ENCODE peak calls at places on chromosomes 1 and 21, in four cellular contexts. G, H, N and W are unnamed samples.
A peak's percentile ranks its signal among the peaks of the same experiment; 100 is the strongest.

GRCh38 chr1:224922404-224923164 is 6.9 kb upstream of the DNAH14 start:
- DNase-seq in G (peak; percentile 53), H (no peak), N (no peak), W (no peak)

GRCh38 chr1:89519779-89520358 is 4.8 kb upstream of the LRRC8B start:
- DNase-seq in G (no peak), H (no peak), N (no peak), W (no peak)

GRCh38 chr1:91124989-91125417 is 103.2 kb upstream of the ZNF644 start:
- DNase-seq in G (no peak), H (no peak), N (no peak), W (no peak)

GRCh38 chr1:100734716-100735115 is 15.2 kb downstream of the VCAM1 start:
- DNase-seq in G (no peak), H (no peak), N (no peak), W (no peak)

GRCh38 chr1:173824315-173825081 is at the start of the genes CENPL and DARS2:
- DNase-seq in G (peak; percentile 95), H (peak; percentile 97), N (peak; percentile 98), W (peak; percentile 97)

GRCh38 chr1:6113116-6113515 is 67.0 kb downstream of the CHD5 start:
- DNase-seq in G (no peak), H (peak; percentile 13), N (no peak), W (no peak)

GRCh38 chr1:51299185-51299584 is 31.2 kb downstream of the TTC39A start:
- DNase-seq in G (no peak), H (no peak), N (no peak), W (no peak)

GRCh38 chr1:228154021-228154684 is 4.4 kb downstream of the GJC2 start:
- DNase-seq in G (no peak), H (peak; percentile 24), N (no peak), W (peak; percentile 21)

GRCh38 chr1:220217383-220217988 is 54.8 kb downstream of the RAB3GAP2 start:
- DNase-seq in G (no peak), H (no peak), N (no peak), W (no peak)

GRCh38 chr21:35882791-35883240 is 177.5 kb downstream of the SETD4 start:
- DNase-seq in G (no peak), H (no peak), N (no peak), W (no peak)

GRCh38 chr1:85115933-85116332 is 67.6 kb upstream of the MCOLN3 start:
- DNase-seq in G (no peak), H (no peak), N (no peak), W (no peak)

GRCh38 chr21:41767606-41768370 is 936 bp upstream of the RIPK4 start:
- DNase-seq in G (peak; percentile 37), H (no peak), N (no peak), W (no peak)

GRCh38 chr1:159889202-159889601 is 10.8 kb downstream of the CFAP45 start:
- DNase-seq in G (no peak), H (no peak), N (no peak), W (no peak)

GRCh38 chr1:2449636-2450454 is 26.2 kb upstream of the PLCH2 start:
- DNase-seq in G (no peak), H (no peak), N (no peak), W (no peak)

GRCh38 chr21:44706026-44706705 is 5.2 kb downstream of the TSPEAR start:
- DNase-seq in G (no peak), H (no peak), N (no peak), W (peak; percentile 11)

GRCh38 chr1:89276690-89277089 is 4.0 kb upstream of the GBP5 start:
- DNase-seq in G (no peak), H (no peak), N (no peak), W (no peak)

GRCh38 chr1:224205438-224205840 is 22.4 kb downstream of the DEGS1 start:
- DNase-seq in G (no peak), H (no peak), N (no peak), W (no peak)

GRCh38 chr1:203038217-203038741 is 12.0 kb downstream of the PPFIA4 start:
- DNase-seq in G (no peak), H (peak; percentile 89), N (peak; percentile 74), W (no peak)

GRCh38 chr1:191498825-191499224 is 659.4 kb upstream of the RGS18 start:
- DNase-seq in G (no peak), H (no peak), N (no peak), W (no peak)

GRCh38 chr1:67522793-67523192 is 92.6 kb upstream of the SERBP1 start:
- DNase-seq in G (no peak), H (no peak), N (no peak), W (no peak)

GRCh38 chr1:31936278-31936965 is 1.7 kb downstream of the PTP4A2 start:
- DNase-seq in G (no peak), H (no peak), N (no peak), W (no peak)

GRCh38 chr1:1040004-1040991 is 20.4 kb downstream of the AGRN start:
- DNase-seq in G (no peak), H (peak; percentile 65), N (peak; percentile 52), W (peak; percentile 75)

GRCh38 chr1:92478393-92478792 is 8.3 kb downstream of the GFI1 start:
- DNase-seq in G (no peak), H (no peak), N (no peak), W (no peak)

GRCh38 chr21:39660191-39660590 is 47.5 kb downstream of the B3GALT5 start:
- DNase-seq in G (no peak), H (peak; percentile 62), N (peak; percentile 54), W (no peak)

GRCh38 chr1:234836045-234836681 is 226.2 kb upstream of the IRF2BP2 start:
- DNase-seq in G (no peak), H (no peak), N (no peak), W (no peak)

GRCh38 chr1:165068716-165069115 is 287.8 kb downstream of the LMX1A start:
- DNase-seq in G (no peak), H (no peak), N (no peak), W (no peak)

GRCh38 chr1:203672354-203672753 is 45.7 kb downstream of the ATP2B4 start:
- DNase-seq in G (no peak), H (peak; percentile 76), N (peak; percentile 72), W (no peak)

GRCh38 chr1:21568006-21568746 is 59.0 kb downstream of the ALPL start:
- DNase-seq in G (no peak), H (no peak), N (no peak), W (no peak)

GRCh38 chr1:225825078-225825477 is 15.2 kb downstream of the EPHX1 start:
- DNase-seq in G (peak; percentile 68), H (no peak), N (no peak), W (no peak)

GRCh38 chr1:91499904-91500755 is 521 bp upstream of the CDC7 start:
- DNase-seq in G (no peak), H (no peak), N (peak; percentile 5), W (no peak)

GRCh38 chr1:159068877-159069276 is 7.7 kb downstream of the AIM2 start:
- DNase-seq in G (no peak), H (no peak), N (no peak), W (no peak)

GRCh38 chr21:40186036-40186435 is 318.8 kb downstream of the PCP4 start:
- DNase-seq in G (no peak), H (no peak), N (peak; percentile 21), W (no peak)

GRCh38 chr1:197663178-197663953 is 111.9 kb downstream of the DENND1B start:
- DNase-seq in G (no peak), H (no peak), N (no peak), W (no peak)

GRCh38 chr21:42343101-42343500 is 7.7 kb downstream of the TFF2 start:
- DNase-seq in G (peak; percentile 4), H (no peak), N (no peak), W (no peak)

GRCh38 chr1:7230896-7231210 is 445.6 kb downstream of the CAMTA1 start:
- DNase-seq in G (no peak), H (no peak), N (no peak), W (no peak)

GRCh38 chr1:10823000-10823401 is 26.6 kb upstream of the CASZ1 start:
- DNase-seq in G (no peak), H (peak; percentile 75), N (peak; percentile 50), W (no peak)
- H3K4me1 ChIP-seq in G (no peaks in the 10 kb centered on the region), H (peaks cover 34% of the 10 kb centered on the region), N (peaks cover 37% of the 10 kb centered on the region), W (no peaks in the 10 kb centered on the region)

DNA sequence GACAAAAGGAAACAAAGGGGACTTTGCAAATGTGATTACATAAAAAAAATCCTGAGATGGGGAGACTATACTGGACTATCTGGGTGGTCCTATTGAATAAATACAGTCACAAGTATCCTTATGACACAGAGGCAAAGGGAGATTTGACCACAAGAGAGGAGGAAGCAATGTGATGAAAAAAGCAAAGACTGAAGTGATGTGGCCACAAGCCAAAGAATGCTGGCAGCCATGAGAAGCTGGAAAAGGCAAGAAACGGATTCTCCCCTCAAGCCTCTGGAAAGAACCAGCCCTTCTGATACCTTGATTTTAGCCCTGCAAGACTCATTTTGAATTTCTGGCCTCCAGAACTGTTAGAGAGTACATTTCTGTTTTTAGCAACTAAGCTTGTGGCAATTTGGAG is 36.4 kb downstream of the OLFML2B start:
- DNase-seq in G (no peak), H (no peak), N (no peak), W (no peak)
- TF ChIP-seq CTCF in G (no peak), H (no peak), N (no peak), W (no peak)

DNA sequence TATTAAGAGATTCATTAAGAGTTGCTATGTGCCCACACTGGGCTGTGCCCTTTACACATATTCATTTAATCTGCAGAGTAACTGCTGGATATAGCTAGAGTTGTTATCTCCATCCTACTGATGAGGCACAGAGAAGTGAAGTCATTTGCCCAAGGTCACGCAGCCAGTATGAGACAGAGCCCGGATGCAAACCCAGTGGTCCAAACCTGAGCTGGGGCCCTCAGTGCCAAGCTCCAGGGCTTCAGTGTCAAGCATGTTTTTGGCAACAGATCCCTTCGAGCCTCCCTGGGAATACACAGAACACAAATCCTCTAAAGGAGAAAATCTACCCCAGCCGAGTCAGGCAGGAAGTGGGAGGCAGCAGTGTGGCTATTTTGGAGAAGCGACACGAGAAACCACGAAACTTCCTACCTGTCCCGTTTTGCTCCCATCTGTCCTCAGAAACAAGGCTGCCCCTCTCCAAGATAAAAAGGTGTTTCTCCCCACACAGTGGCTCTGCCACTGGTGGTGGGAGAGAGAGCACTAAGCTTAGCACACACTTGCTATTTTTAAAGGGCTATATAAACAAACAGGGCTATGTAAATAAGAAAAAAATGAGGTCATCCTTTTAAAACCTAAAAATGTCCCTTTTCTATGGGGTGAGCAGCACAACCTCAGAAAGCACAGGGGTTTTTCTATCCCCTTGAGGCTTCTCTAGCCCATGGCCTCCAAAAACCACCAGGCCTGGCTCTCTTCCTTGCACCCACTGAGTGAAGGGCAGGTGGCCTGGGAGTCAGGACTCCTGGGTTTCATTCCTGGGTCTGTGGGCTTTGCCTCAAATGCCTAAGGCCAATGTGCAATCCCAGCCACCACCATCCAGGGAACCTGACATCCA is 138.6 kb upstream of the EDN2 start:
- DNase-seq in G (no peak), H (no peak), N (no peak), W (no peak)
- H3K4me1 ChIP-seq in G (peaks cover 18% of the 10 kb centered on the region), H (peaks cover 19% of the 10 kb centered on the region), N (peaks cover 22% of the 10 kb centered on the region), W (no peaks in the 10 kb centered on the region)

GRCh38 chr1:79430437-79430836 is 423.9 kb upstream of the ADGRL4 start:
- DNase-seq in G (no peak), H (no peak), N (no peak), W (no peak)

DNA sequence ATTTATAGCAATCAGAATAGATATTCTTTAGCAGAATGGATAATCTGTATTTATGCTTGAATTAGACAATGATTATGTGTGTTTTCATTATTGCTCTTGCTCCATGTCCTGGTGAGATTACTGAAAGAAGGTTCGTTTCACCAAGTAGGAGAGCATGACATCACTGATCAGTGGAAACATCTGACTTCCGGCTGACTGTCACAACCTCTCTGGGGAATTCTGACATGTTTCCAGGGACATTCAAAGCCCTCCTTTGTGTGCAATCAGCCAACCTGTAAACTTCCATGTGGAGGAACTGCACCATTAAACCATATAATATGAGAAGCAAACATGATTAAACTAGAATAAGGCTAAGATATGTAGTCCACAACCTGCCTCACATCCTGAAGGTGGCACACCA is 424.8 kb upstream of the ADGRL4 start:
- DNase-seq in G (no peak), H (no peak), N (no peak), W (no peak)
- TF ChIP-seq CTCF in G (no peak), H (no peak), N (no peak), W (no peak)

GRCh38 chr1:41260768-41261167 is 18.7 kb upstream of the SCMH1 start:
- DNase-seq in G (no peak), H (no peak), N (no peak), W (no peak)
- H3K4me1 ChIP-seq in G (no peaks in the 10 kb centered on the region), H (no peaks in the 10 kb centered on the region), N (no peaks in the 10 kb centered on the region), W (no peaks in the 10 kb centered on the region)